ENCODE peak calls at places on chromosomes 16 and 17, in nine cellular contexts. R is Caco-2, F is HFFc6, K is GM12878, E is WTC11, I is heart right ventricle, C is cardiac fibroblast, W is sigmoid colon, Z is ascending aorta. L is an unnamed sample.

GRCh38 chr17:60158751-60159478 is 9.1 kb downstream of the CA4 start:
- DNase-seq in R (no peak), F (no peak), K (no peak), E (no peak), I (no peak), C (peak), W (no peak), Z (no peak), L (no peak)

GRCh38 chr17:17154556-17154955 is 51.6 kb downstream of the PLD6 start:
- DNase-seq in R (no peak), F (no peak), K (no peak), E (no peak), I (no peak), C (no peak), W (no peak), Z (no peak), L (no peak)

GRCh38 chr17:50277357-50277754 is 3.1 kb downstream of the TMEM92 start:
- DNase-seq in R (no peak), F (no peak), K (no peak), E (no peak), I (no peak), C (no peak), W (no peak), Z (no peak), L (no peak)

GRCh38 chr16:11049396-11050059 is 105.2 kb downstream of the CLEC16A start:
- DNase-seq in R (peak), F (no peak), K (no peak), E (no peak), I (no peak), C (no peak), W (peak), Z (peak), L (no peak)

GRCh38 chr17:15886804-15887203 is 58.1 kb upstream of the ADORA2B start:
- DNase-seq in R (no peak), F (no peak), K (no peak), E (no peak), I (no peak), C (no peak), W (no peak), Z (no peak), L (peak)

GRCh38 chr17:45200701-45201100 is 21.0 kb upstream of the FMNL1 start:
- DNase-seq in R (no peak), F (no peak), K (no peak), E (no peak), I (no peak), C (peak), W (peak), Z (no peak), L (peak)

GRCh38 chr17:32460054-32460453 is 15.7 kb downstream of the PSMD11 start:
- DNase-seq in R (no peak), F (no peak), K (no peak), E (no peak), I (no peak), C (no peak), W (no peak), Z (no peak), L (no peak)

GRCh38 chr16:81004646-81005353 is 1.9 kb downstream of the CMC2 start:
- DNase-seq in R (peak), F (peak), K (no peak), E (no peak), I (no peak), C (peak), W (no peak), Z (no peak), L (peak)

GRCh38 chr16:89796104-89796503 is 20.3 kb downstream of the FANCA start:
- DNase-seq in R (no peak), F (no peak), K (no peak), E (no peak), I (no peak), C (no peak), W (no peak), Z (no peak), L (no peak)

GRCh38 chr17:50362661-50363060 is 10.3 kb downstream of the MRPL27 start:
- DNase-seq in R (no peak), F (no peak), K (no peak), E (no peak), I (no peak), C (no peak), W (no peak), Z (no peak), L (no peak)

GRCh38 chr17:40515491-40516041 is 14.1 kb upstream of the TNS4 start:
- DNase-seq in R (no peak), F (no peak), K (no peak), E (no peak), I (no peak), C (no peak), W (peak), Z (peak), L (peak)

GRCh38 chr17:12097326-12097725 is 76.6 kb downstream of the MAP2K4 start:
- DNase-seq in R (no peak), F (no peak), K (no peak), E (no peak), I (no peak), C (peak), W (no peak), Z (no peak), L (no peak)

GRCh38 chr16:4787627-4788482 is at the start of gene SEPTIN12:
- DNase-seq in R (peak), F (no peak), K (no peak), E (no peak), I (no peak), C (no peak), W (no peak), Z (no peak), L (no peak)

GRCh38 chr16:83393196-83393981 is 414.4 kb upstream of the HSBP1 start:
- DNase-seq in R (no peak), F (no peak), K (no peak), E (no peak), I (no peak), C (peak), W (no peak), Z (peak), L (peak)

GRCh38 chr16:89365044-89365467 is 125.3 kb downstream of the ANKRD11 start:
- DNase-seq in R (peak), F (peak), K (no peak), E (no peak), I (no peak), C (no peak), W (no peak), Z (no peak), L (peak)

GRCh38 chr17:82096709-82097186 is 1.3 kb downstream of the FASN start:
- DNase-seq in R (no peak), F (no peak), K (no peak), E (no peak), I (no peak), C (no peak), W (no peak), Z (no peak), L (peak)

GRCh38 chr17:27983853-27984252 is 58.6 kb upstream of the NLK start:
- DNase-seq in R (no peak), F (no peak), K (no peak), E (no peak), I (no peak), C (no peak), W (no peak), Z (no peak), L (no peak)

GRCh38 chr16:54829691-54830090 is 101.0 kb upstream of the IRX5 start:
- DNase-seq in R (no peak), F (no peak), K (no peak), E (no peak), I (no peak), C (no peak), W (no peak), Z (no peak), L (no peak)

GRCh38 chr16:72308396-72308795 is 136.4 kb upstream of the PMFBP1 start:
- DNase-seq in R (no peak), F (no peak), K (no peak), E (no peak), I (no peak), C (no peak), W (no peak), Z (no peak), L (no peak)

GRCh38 chr16:20915733-20916132 is 15.2 kb downstream of the LYRM1 start:
- DNase-seq in R (no peak), F (no peak), K (no peak), E (no peak), I (no peak), C (no peak), W (no peak), Z (no peak), L (peak)

GRCh38 chr16:20901441-20902112 is 1.0 kb downstream of the LYRM1 start:
- DNase-seq in R (peak), F (peak), K (no peak), E (peak), I (peak), C (peak), W (peak), Z (peak), L (peak)

GRCh38 chr16:70789231-70789926 is 11.6 kb downstream of the VAC14 start:
- DNase-seq in R (peak), F (peak), K (no peak), E (peak), I (peak), C (peak), W (peak), Z (no peak), L (peak)

GRCh38 chr17:57943140-57943539 is 12.1 kb downstream of the CUEDC1 start:
- DNase-seq in R (no peak), F (peak), K (no peak), E (no peak), I (peak), C (no peak), W (no peak), Z (no peak), L (peak)

GRCh38 chr16:30887927-30888326 is 6.0 kb downstream of the BCL7C start:
- DNase-seq in R (no peak), F (no peak), K (no peak), E (no peak), I (no peak), C (no peak), W (no peak), Z (no peak), L (no peak)

GRCh38 chr17:40606548-40607353 is 40.9 kb downstream of the SMARCE1 start:
- DNase-seq in R (peak), F (no peak), K (no peak), E (no peak), I (no peak), C (no peak), W (no peak), Z (no peak), L (no peak)

GRCh38 chr17:65360961-65361552 is 200.4 kb downstream of the AXIN2 start:
- DNase-seq in R (no peak), F (no peak), K (no peak), E (no peak), I (no peak), C (no peak), W (no peak), Z (no peak), L (no peak)

GRCh38 chr16:48965391-48965790 is 316.2 kb downstream of the CBLN1 start:
- DNase-seq in R (no peak), F (no peak), K (no peak), E (no peak), I (no peak), C (no peak), W (no peak), Z (no peak), L (no peak)

GRCh38 chr17:43662432-43663141 is 865 bp upstream of the MEOX1 start:
- DNase-seq in R (no peak), F (no peak), K (peak), E (no peak), I (no peak), C (no peak), W (no peak), Z (no peak), L (no peak)

DNA sequence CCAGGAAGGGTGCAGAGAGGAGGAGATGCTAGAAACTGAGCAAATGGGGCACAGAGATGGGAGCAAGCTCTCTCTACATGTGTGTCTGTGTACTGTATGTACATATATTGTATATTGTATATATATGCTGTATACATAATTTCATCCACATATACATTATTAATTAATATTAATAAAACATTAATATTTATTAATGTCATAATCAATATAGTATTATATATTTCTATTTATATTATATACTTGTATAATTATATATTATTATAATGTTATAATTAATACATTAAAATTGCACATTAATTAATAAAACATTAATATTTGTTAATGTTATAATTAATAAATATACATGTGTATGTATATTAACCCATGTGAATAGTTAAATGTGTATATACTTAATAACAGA is 31.5 kb upstream of the FOXF1 start:
- DNase-seq in R (no peak), F (no peak), K (no peak), E (no peak), I (no peak), C (no peak), W (no peak), Z (no peak), L (no peak)
- TF ChIP-seq CTCF in R (no peak), F (no peak), K (no peak), E (no peak), I (no peak), C (no peak), W (no peak), Z (no peak), L (no peak)

GRCh38 chr16:27197004-27197403 is 6.3 kb upstream of the KDM8 start:
- DNase-seq in R (no peak), F (no peak), K (no peak), E (no peak), I (no peak), C (no peak), W (no peak), Z (no peak), L (no peak)
- TF ChIP-seq CTCF in R (no peak), F (no peak), K (no peak), E (no peak), I (no peak), C (no peak), W (no peak), Z (no peak), L (no peak)

DNA sequence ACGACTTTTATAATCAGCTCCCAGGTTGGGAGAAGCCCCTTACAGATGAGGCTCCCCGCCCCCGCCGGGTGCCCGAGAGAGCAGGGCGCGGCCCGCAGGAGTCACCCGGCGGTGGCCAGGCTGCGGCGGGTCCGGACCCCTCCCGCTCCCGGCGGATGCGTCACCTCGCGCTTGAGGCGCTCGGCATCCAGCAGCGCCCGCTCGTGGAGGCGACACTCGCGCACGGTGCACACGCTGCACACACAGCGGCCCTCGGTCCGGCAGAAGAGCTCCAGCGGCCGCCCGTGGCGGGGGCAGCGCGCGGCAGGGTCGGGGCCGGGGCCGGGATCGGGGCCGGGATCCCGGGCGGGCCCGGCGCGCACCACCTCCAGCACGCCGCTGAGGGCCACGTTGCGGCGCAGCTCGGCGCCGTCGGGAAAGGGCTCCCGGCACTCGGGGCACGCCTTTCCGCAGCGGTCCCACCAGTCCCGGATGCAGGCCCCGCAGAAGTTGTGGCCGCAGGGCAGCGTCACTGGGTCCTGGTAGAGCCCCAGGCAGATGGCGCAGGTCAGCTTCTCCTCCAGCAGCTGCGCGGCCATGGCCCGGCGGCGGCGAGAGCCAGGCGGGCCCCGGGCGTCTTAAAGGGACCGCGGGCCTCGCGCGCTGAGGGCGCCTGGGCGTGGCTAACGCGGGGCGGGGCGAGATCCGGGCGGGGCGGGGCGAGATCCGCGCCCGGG is at the start of gene TRIM65:
- DNase-seq in R (peak), F (peak), K (no peak), E (peak), I (peak), C (peak), W (peak), Z (peak), L (peak)
- TF ChIP-seq CTCF in R (peak), F (peak), K (peak), E (no peak), I (peak), C (no peak), W (no peak), Z (peak), L (no peak)

DNA sequence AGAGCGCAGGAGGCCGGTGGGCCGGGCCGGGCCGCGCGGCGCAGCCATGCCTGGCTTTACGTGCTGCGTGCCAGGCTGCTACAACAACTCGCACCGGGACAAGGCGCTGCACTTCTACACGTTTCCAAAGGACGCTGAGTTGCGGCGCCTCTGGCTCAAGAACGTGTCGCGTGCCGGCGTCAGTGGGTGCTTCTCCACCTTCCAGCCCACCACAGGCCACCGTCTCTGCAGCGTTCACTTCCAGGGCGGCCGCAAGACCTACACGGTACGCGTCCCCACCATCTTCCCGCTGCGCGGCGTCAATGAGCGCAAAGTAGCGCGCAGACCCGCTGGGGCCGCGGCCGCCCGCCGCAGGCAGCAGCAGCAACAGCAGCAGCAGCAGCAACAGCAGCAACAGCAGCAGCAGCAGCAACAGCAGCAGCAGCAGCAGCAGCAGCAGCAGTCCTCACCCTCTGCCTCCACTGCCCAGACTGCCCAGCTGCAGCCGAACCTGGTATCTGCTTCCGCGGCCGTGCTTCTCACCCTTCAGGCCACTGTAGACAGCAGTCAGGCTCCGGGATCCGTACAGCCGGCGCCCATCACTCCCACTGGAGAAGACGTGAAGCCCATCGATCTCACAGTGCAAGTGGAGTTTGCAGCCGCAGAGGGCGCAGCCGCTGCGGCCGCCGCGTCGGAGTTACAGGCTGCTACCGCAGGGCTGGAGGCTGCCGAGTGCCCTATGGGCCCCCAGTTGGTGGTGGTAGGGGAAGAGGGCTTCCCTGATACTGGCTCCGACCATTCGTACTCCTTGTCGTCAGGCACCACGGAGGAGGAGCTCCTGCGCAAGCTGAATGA is 606 bp downstream of the THAP11 start:
- DNase-seq in R (peak), F (peak), K (no peak), E (peak), I (peak), C (peak), W (peak), Z (peak), L (peak)
- TF ChIP-seq CTCF in R (peak), F (peak), K (peak), E (no peak), I (peak), C (peak), W (no peak), Z (no peak), L (peak)

GRCh38 chr17:7440823-7441174 is 1.5 kb downstream of the FGF11 start:
- DNase-seq in R (no peak), F (no peak), K (no peak), E (peak), I (peak), C (peak), W (no peak), Z (no peak), L (no peak)
- TF ChIP-seq CTCF in R (no peak), F (peak), K (no peak), E (no peak), I (no peak), C (peak), W (no peak), Z (no peak), L (no peak)